ENCODE peak calls at places on chromosomes 3 and 15, in ten cellular contexts. L, U, A, X, N, O, H, F, D and W are unnamed samples.

GRCh38 chr3:32222950-32223349 is 15.5 kb upstream of the CMTM8 start:
- ATAC-seq in L (no peak), U (no peak), A (no peak), X (no peak), N (no peak), O (no peak), H (no peak), F (no peak), D (no peak), W (no peak)

GRCh38 chr3:58404396-58404795 is 29.2 kb downstream of the PDHB start:
- ATAC-seq in L (no peak), U (peak; percentile 48), A (peak; percentile 53), X (peak; percentile 80), N (no peak), O (no peak), H (no peak), F (no peak), D (no peak), W (peak; percentile 71)

GRCh38 chr3:23739536-23739935 is 66.2 kb upstream of the UBE2E1 start:
- ATAC-seq in L (no peak), U (no peak), A (no peak), X (peak; percentile 74), N (no peak), O (no peak), H (peak; percentile 51), F (no peak), D (no peak), W (no peak)

GRCh38 chr3:72397586-72397985 is 450.7 kb downstream of the SHQ1 start:
- ATAC-seq in L (no peak), U (no peak), A (no peak), X (no peak), N (no peak), O (no peak), H (no peak), F (no peak), D (no peak), W (no peak)

GRCh38 chr15:86663304-86663703 is 583.6 kb downstream of the AGBL1 start:
- ATAC-seq in L (no peak), U (no peak), A (no peak), X (no peak), N (no peak), O (no peak), H (no peak), F (no peak), D (no peak), W (no peak)

GRCh38 chr3:160812304-160812703 is 56.3 kb downstream of the PPM1L start:
- ATAC-seq in L (no peak), U (no peak), A (no peak), X (no peak), N (no peak), O (no peak), H (no peak), F (no peak), D (no peak), W (no peak)

GRCh38 chr3:98807011-98807410 is 43.9 kb downstream of the ST3GAL6 start:
- ATAC-seq in L (no peak), U (no peak), A (no peak), X (no peak), N (no peak), O (no peak), H (no peak), F (no peak), D (no peak), W (no peak)

GRCh38 chr3:141410408-141410807 is 42.1 kb downstream of the ZBTB38 start:
- ATAC-seq in L (no peak), U (no peak), A (peak; percentile 44), X (no peak), N (peak; percentile 42), O (no peak), H (peak; percentile 4), F (no peak), D (peak; percentile 38), W (no peak)

GRCh38 chr3:107404727-107405519 is 27.7 kb downstream of the CCDC54 start:
- ATAC-seq in L (no peak), U (no peak), A (no peak), X (peak; percentile 96), N (no peak), O (no peak), H (no peak), F (no peak), D (no peak), W (no peak)

GRCh38 chr3:76456322-76456721 is 583.6 kb upstream of the ROBO2 start:
- ATAC-seq in L (no peak), U (no peak), A (no peak), X (no peak), N (no peak), O (no peak), H (no peak), F (no peak), D (no peak), W (no peak)

GRCh38 chr3:120604382-120604781 is 8.2 kb downstream of the NDUFB4 start:
- ATAC-seq in L (no peak), U (no peak), A (no peak), X (no peak), N (no peak), O (no peak), H (no peak), F (no peak), D (no peak), W (no peak)

GRCh38 chr15:75067123-75067854 is 43.9 kb downstream of the PPCDC start:
- ATAC-seq in L (peak; percentile 78), U (no peak), A (no peak), X (no peak), N (no peak), O (peak; percentile 82), H (no peak), F (peak; percentile 76), D (no peak), W (no peak)

GRCh38 chr3:102129774-102130608 is 280.7 kb downstream of the NFKBIZ start:
- ATAC-seq in L (peak; percentile 64), U (peak; percentile 56), A (peak; percentile 74), X (peak; percentile 94), N (peak; percentile 47), O (no peak), H (peak; percentile 82), F (peak; percentile 69), D (peak; percentile 91), W (peak; percentile 47)

GRCh38 chr15:82146990-82147461 is 101.2 kb upstream of the MEX3B start:
- ATAC-seq in L (no peak), U (no peak), A (peak; percentile 64), X (peak; percentile 70), N (no peak), O (no peak), H (no peak), F (no peak), D (peak; percentile 24), W (no peak)

GRCh38 chr15:68554716-68555347 is 24.0 kb upstream of the CORO2B start:
- ATAC-seq in L (no peak), U (no peak), A (no peak), X (no peak), N (no peak), O (no peak), H (no peak), F (no peak), D (no peak), W (no peak)

GRCh38 chr15:27248251-27248650 is 277.3 kb downstream of the GABRG3 start:
- ATAC-seq in L (no peak), U (no peak), A (no peak), X (no peak), N (no peak), O (no peak), H (no peak), F (no peak), D (no peak), W (no peak)

GRCh38 chr15:98966036-98966787 is 41.4 kb downstream of the PGPEP1L start:
- ATAC-seq in L (no peak), U (no peak), A (peak; percentile 20), X (peak; percentile 72), N (no peak), O (no peak), H (no peak), F (no peak), D (no peak), W (no peak)

GRCh38 chr3:3127432-3128010 is 781 bp downstream of the TRNT1 start:
- ATAC-seq in L (peak; percentile 38), U (no peak), A (peak; percentile 4), X (peak; percentile 30), N (no peak), O (peak; percentile 21), H (no peak), F (peak; percentile 20), D (no peak), W (peak; percentile 41)

GRCh38 chr3:62558549-62559112 is 185.3 kb upstream of the FEZF2 start:
- ATAC-seq in L (no peak), U (no peak), A (no peak), X (peak; percentile 61), N (no peak), O (no peak), H (no peak), F (no peak), D (no peak), W (no peak)

GRCh38 chr3:161414907-161415306 is 43.6 kb upstream of the SPTSSB start:
- ATAC-seq in L (no peak), U (no peak), A (no peak), X (no peak), N (no peak), O (no peak), H (no peak), F (no peak), D (no peak), W (no peak)

GRCh38 chr3:9079674-9080073 is 116.4 kb upstream of the RAD18 start:
- ATAC-seq in L (no peak), U (no peak), A (no peak), X (no peak), N (no peak), O (no peak), H (no peak), F (no peak), D (no peak), W (no peak)

GRCh38 chr3:127053450-127053849 is 70.5 kb downstream of the PLXNA1 start:
- ATAC-seq in L (no peak), U (no peak), A (no peak), X (no peak), N (peak; percentile 56), O (no peak), H (peak; percentile 62), F (no peak), D (no peak), W (no peak)

GRCh38 chr3:112143689-112144088 is 10.6 kb upstream of the GCSAM start:
- ATAC-seq in L (peak; percentile 64), U (no peak), A (no peak), X (no peak), N (no peak), O (peak; percentile 82), H (no peak), F (peak; percentile 53), D (no peak), W (no peak)